ENCODE peak calls at places on chromosomes 2 and 18, in eight cellular contexts. M is stimulated activated CD8-positive, alpha-beta memory T cell treated with anti-CD3 and anti-CD28 coated beads, Interleukin-15, amount 100 ng/mL, for 48 hours; C is stimulated activated naive CD8-positive, alpha-beta T cell treated with anti-CD3 and anti-CD28 coated beads, Interleukin-15, amount 100 ng/mL, for 72 hours; Y is left colon; U is AG04450; O is HuH-7; N is prostate gland; Z is activated CD4-positive, alpha-beta T cell treated with anti-CD3 and anti-CD28 coated beads, Interleukin-2, amount 10 ng/mL, durations not matched to agents 7 days and 5 days. B is an unnamed sample.

GRCh38 chr2:240362216-240362755 is 73.2 kb upstream of the GPC1 start:
- DNase-seq in M (no peak), C (no peak), Y (no peak), U (no peak), O (no peak), N (no peak), Z (no peak), B (no peak)

GRCh38 chr2:235951980-235952379 is 216.2 kb downstream of the GBX2 start:
- DNase-seq in M (no peak), C (peak; percentile 7), Y (no peak), U (no peak), O (no peak), N (no peak), Z (peak; percentile 73), B (no peak)

GRCh38 chr2:85702172-85702571 is 8.0 kb downstream of the GNLY start:
- DNase-seq in M (no peak), C (no peak), Y (no peak), U (no peak), O (no peak), N (no peak), Z (no peak), B (no peak)

GRCh38 chr18:74378179-74378682 is 62.6 kb downstream of the C18orf63 start:
- DNase-seq in M (no peak), C (peak; percentile 19), Y (no peak), U (no peak), O (no peak), N (no peak), Z (peak; percentile 42), B (peak; percentile 93)

GRCh38 chr2:128834853-128835252 is 516.2 kb upstream of the HS6ST1 start:
- DNase-seq in M (no peak), C (no peak), Y (no peak), U (no peak), O (no peak), N (no peak), Z (no peak), B (no peak)

GRCh38 chr2:215699698-215700407 is 264.0 kb upstream of the FN1 start:
- DNase-seq in M (no peak), C (no peak), Y (no peak), U (no peak), O (no peak), N (no peak), Z (no peak), B (peak; percentile 41)

GRCh38 chr2:202339052-202339870 is 36.9 kb upstream of the BMPR2 start:
- DNase-seq in M (no peak), C (no peak), Y (no peak), U (peak; percentile 11), O (no peak), N (no peak), Z (no peak), B (no peak)

GRCh38 chr18:25229080-25229479 is 122.9 kb downstream of the ZNF521 start:
- DNase-seq in M (no peak), C (no peak), Y (no peak), U (peak; percentile 52), O (no peak), N (peak; percentile 13), Z (no peak), B (no peak)

GRCh38 chr18:45839415-45840395 is 14.2 kb downstream of the SIGLEC15 start:
- DNase-seq in M (no peak), C (peak; percentile 38), Y (no peak), U (peak; percentile 65), O (peak; percentile 35), N (peak; percentile 61), Z (peak; percentile 44), B (peak; percentile 32)

GRCh38 chr2:63614448-63614968 is 25.7 kb downstream of the MDH1 start:
- DNase-seq in M (no peak), C (no peak), Y (no peak), U (peak; percentile 11), O (no peak), N (no peak), Z (no peak), B (no peak)